ENCODE peak calls at places on chromosomes 12 and 14, in seven cellular contexts. F, B, D, Q, M, E and J are unnamed samples.

GRCh38 chr12:58703911-58704310 is 216.4 kb downstream of the LRIG3 start:
- DNase-seq in F (no peak), B (no peak), D (no peak), Q (no peak), M (no peak), E (no peak), J (no peak)

GRCh38 chr12:54991161-54991991 is 6.8 kb upstream of the TESPA1 start:
- DNase-seq in F (no peak), B (no peak), D (no peak), Q (no peak), M (no peak), E (no peak), J (no peak)

GRCh38 chr14:72786377-72787350 is 107.2 kb downstream of the DPF3 start:
- DNase-seq in F (no peak), B (no peak), D (no peak), Q (peak; percentile 62), M (no peak), E (no peak), J (no peak)

GRCh38 chr12:111084172-111084571 is 163.8 kb upstream of the MYL2 start:
- DNase-seq in F (no peak), B (no peak), D (no peak), Q (no peak), M (no peak), E (no peak), J (no peak)

GRCh38 chr14:55327179-55327578 is 56.0 kb downstream of the FBXO34 start:
- DNase-seq in F (no peak), B (no peak), D (no peak), Q (no peak), M (no peak), E (no peak), J (no peak)

GRCh38 chr12:46523863-46524770 is 151.5 kb upstream of the SLC38A2 start:
- DNase-seq in F (peak; percentile 22), B (no peak), D (peak; percentile 34), Q (no peak), M (peak; percentile 5), E (peak; percentile 96), J (no peak)

GRCh38 chr12:93040367-93040766 is 111.3 kb upstream of the EEA1 start:
- DNase-seq in F (no peak), B (no peak), D (no peak), Q (no peak), M (no peak), E (no peak), J (no peak)

GRCh38 chr12:79402626-79403025 is 288.1 kb downstream of the PAWR start:
- DNase-seq in F (no peak), B (no peak), D (no peak), Q (no peak), M (no peak), E (no peak), J (no peak)

GRCh38 chr12:96198970-96199369 is 4.8 kb downstream of the ELK3 start:
- DNase-seq in F (no peak), B (no peak), D (no peak), Q (no peak), M (no peak), E (peak; percentile 62), J (no peak)

GRCh38 chr14:99908653-99909250 is 115.5 kb downstream of the EML1 start:
- DNase-seq in F (no peak), B (no peak), D (no peak), Q (peak; percentile 78), M (no peak), E (no peak), J (no peak)

GRCh38 chr14:35384386-35385041 is 20.0 kb downstream of the NFKBIA start:
- DNase-seq in F (no peak), B (no peak), D (peak; percentile 88), Q (no peak), M (no peak), E (peak; percentile 80), J (no peak)

GRCh38 chr12:4649358-4649661 is 396 bp downstream of the NDUFA9 start:
- DNase-seq in F (no peak), B (no peak), D (no peak), Q (no peak), M (no peak), E (no peak), J (no peak)

GRCh38 chr12:6962285-6963015 is 8.0 kb downstream of the PHB2 start:
- DNase-seq in F (no peak), B (no peak), D (no peak), Q (no peak), M (no peak), E (no peak), J (peak; percentile 82)

GRCh38 chr12:7498832-7499231 is 4.7 kb downstream of the CD163 start:
- DNase-seq in F (no peak), B (no peak), D (no peak), Q (no peak), M (no peak), E (no peak), J (no peak)

DNA sequence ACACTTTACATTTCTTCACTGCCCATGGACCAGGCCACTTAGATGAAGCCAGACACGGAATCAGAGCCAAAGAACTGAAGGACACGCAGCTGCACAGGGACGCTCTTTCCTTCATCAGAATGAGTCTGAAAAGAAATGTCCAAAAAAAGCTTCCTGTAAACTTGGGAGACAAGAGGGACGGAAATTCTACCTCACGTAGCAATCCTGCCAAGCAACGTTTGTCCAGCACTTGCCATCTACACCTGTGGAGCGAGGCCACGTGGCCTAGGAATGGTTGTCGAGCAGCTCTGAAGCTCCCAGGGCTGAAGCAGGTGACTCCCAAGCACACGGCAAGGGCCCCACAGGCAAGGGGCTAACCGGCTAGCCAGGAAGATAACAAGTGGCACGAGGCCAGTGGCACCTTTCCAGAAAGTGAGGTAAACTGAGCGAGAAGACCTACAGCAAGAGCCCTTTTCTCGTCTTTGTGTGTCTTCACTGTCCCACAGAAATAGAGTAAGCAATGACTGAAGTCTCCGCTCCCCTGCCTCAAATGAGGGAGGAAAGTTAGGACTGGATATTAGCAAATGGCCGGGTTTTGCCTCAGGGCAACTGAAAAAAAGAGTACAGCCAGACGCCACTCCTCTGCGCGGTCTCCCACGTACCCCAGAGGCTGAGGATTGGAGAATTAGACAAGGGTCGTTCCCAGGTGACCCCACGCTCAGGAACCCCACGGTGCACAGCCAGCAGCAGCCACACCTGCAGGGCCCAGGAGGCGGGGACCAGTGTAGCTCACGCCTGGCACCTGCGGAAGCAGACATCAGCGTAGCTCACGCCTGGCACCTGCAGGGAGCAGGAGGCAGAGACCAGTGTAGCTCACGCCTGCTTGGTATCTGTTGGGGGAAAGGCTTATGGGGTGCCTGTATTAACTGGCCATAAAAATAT is 7.7 kb downstream of the ZNF605 start:
- DNase-seq in F (no peak), B (no peak), D (no peak), Q (no peak), M (no peak), E (no peak), J (no peak)
- H3K9me3 ChIP-seq in F (peaks cover 35% of the 10 kb centered on the region), B (peaks cover 59% of the 10 kb centered on the region), D (no peaks in the 10 kb centered on the region), Q (peaks cover 51% of the 10 kb centered on the region), M (peaks cover 92% of the 10 kb centered on the region), E (peaks cover 96% of the 10 kb centered on the region), J (peaks cover 2% of the 10 kb centered on the region)

GRCh38 chr14:98189077-98189476 is 1082.9 kb downstream of the BCL11B start:
- DNase-seq in F (no peak), B (no peak), D (no peak), Q (no peak), M (no peak), E (no peak), J (peak; percentile 45)
- H3K9me3 ChIP-seq in F (no peaks in the 10 kb centered on the region), B (no peaks in the 10 kb centered on the region), D (no peaks in the 10 kb centered on the region), Q (no peaks in the 10 kb centered on the region), M (no peaks in the 10 kb centered on the region), E (no peaks in the 10 kb centered on the region), J (peaks cover 2% of the 10 kb centered on the region)

GRCh38 chr14:41419709-41420108 is 187.0 kb upstream of the LRFN5 start:
- DNase-seq in F (no peak), B (no peak), D (no peak), Q (no peak), M (no peak), E (no peak), J (no peak)
- H3K9me3 ChIP-seq in F (no peaks in the 10 kb centered on the region), B (no peaks in the 10 kb centered on the region), D (no peaks in the 10 kb centered on the region), Q (no peaks in the 10 kb centered on the region), M (no peaks in the 10 kb centered on the region), E (no peaks in the 10 kb centered on the region), J (no peaks in the 10 kb centered on the region)

GRCh38 chr14:66944872-66945271 is 244.4 kb upstream of the GARIN2 start:
- DNase-seq in F (no peak), B (no peak), D (no peak), Q (no peak), M (no peak), E (peak; percentile 64), J (no peak)

DNA sequence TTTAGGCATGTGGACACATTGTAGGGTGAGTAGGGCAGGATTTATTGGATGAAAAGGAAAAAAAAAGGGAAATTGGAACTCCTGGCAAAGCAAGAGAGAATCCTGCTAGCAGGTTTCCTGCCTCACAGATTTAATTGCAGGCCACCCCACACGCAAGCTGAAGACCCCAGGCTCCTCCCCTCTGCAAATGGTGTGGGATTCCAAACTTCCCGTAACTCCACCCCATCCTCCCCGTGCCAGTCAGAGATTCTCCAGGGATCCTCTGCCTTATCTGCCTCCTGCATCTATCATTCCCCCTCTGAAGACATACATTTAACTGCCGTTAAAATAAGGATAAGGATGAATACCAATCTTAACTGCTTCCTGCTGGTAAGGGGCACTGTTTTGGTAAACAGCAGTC is 249.8 kb upstream of the GARIN2 start:
- DNase-seq in F (no peak), B (no peak), D (no peak), Q (no peak), M (no peak), E (no peak), J (no peak)
- H3K9me3 ChIP-seq in F (peaks cover 57% of the 10 kb centered on the region), B (peaks cover 8% of the 10 kb centered on the region), D (no peaks in the 10 kb centered on the region), Q (peaks cover 30% of the 10 kb centered on the region), M (peaks cover 23% of the 10 kb centered on the region), E (peaks cover 28% of the 10 kb centered on the region), J (peaks cover 20% of the 10 kb centered on the region)

GRCh38 chr12:34304001-34304400 is 281.7 kb downstream of the ALG10 start:
- DNase-seq in F (no peak), B (no peak), D (no peak), Q (no peak), M (no peak), E (no peak), J (no peak)
- H3K9me3 ChIP-seq in F (peaks cover 61% of the 10 kb centered on the region), B (peaks cover 88% of the 10 kb centered on the region), D (no peaks in the 10 kb centered on the region), Q (peaks cover 3% of the 10 kb centered on the region), M (no peaks in the 10 kb centered on the region), E (no peaks in the 10 kb centered on the region), J (no peaks in the 10 kb centered on the region)